ENCODE peak calls at places on chromosomes 12 and 14, in nine cellular contexts. One of them, this sample, is unnamed.
A peak's percentile ranks its signal among the peaks of the same experiment; 100 is the strongest.

GRCh38 chr14:91229743-91230200 is 14.7 kb downstream of the GPR68 start:
- DNase-seq in gastrocnemius medialis: no peak
- DNase-seq in RWPE1: no peak
- DNase-seq in heart right ventricle: no peak
- DNase-seq in left ventricle myocardium inferior: no peak
- DNase-seq in PC-9: no peak
- DNase-seq in heart left ventricle: no peak
- DNase-seq in kidney: no peak
- DNase-seq in CD8-positive, alpha-beta T cell: peak; percentile 75
- DNase-seq in this sample: no peak

GRCh38 chr12:49983892-49984291 is 11.1 kb downstream of the AQP6 start:
- DNase-seq in gastrocnemius medialis: no peak
- DNase-seq in RWPE1: peak; percentile 68
- DNase-seq in heart right ventricle: no peak
- DNase-seq in left ventricle myocardium inferior: no peak
- DNase-seq in PC-9: no peak
- DNase-seq in heart left ventricle: no peak
- DNase-seq in kidney: no peak
- DNase-seq in CD8-positive, alpha-beta T cell: no peak
- DNase-seq in this sample: no peak

GRCh38 chr14:102517412-102518062 is 8.0 kb upstream of the ANKRD9 start:
- DNase-seq in gastrocnemius medialis: no peak
- DNase-seq in RWPE1: no peak
- DNase-seq in heart right ventricle: peak; percentile 27
- DNase-seq in left ventricle myocardium inferior: no peak
- DNase-seq in PC-9: no peak
- DNase-seq in heart left ventricle: peak; percentile 45
- DNase-seq in kidney: peak; percentile 82
- DNase-seq in CD8-positive, alpha-beta T cell: no peak
- DNase-seq in this sample: no peak

GRCh38 chr12:52280319-52280795 is 5.9 kb downstream of the KRT86 start:
- DNase-seq in gastrocnemius medialis: no peak
- DNase-seq in RWPE1: peak; percentile 93
- DNase-seq in heart right ventricle: no peak
- DNase-seq in left ventricle myocardium inferior: no peak
- DNase-seq in PC-9: peak; percentile 93
- DNase-seq in heart left ventricle: no peak
- DNase-seq in kidney: no peak
- DNase-seq in CD8-positive, alpha-beta T cell: no peak
- DNase-seq in this sample: peak; percentile 89

GRCh38 chr12:2268478-2269286 is 215.9 kb downstream of the CACNA1C start:
- DNase-seq in gastrocnemius medialis: no peak
- DNase-seq in RWPE1: peak; percentile 57
- DNase-seq in heart right ventricle: no peak
- DNase-seq in left ventricle myocardium inferior: no peak
- DNase-seq in PC-9: no peak
- DNase-seq in heart left ventricle: no peak
- DNase-seq in kidney: peak; percentile 63
- DNase-seq in CD8-positive, alpha-beta T cell: no peak
- DNase-seq in this sample: no peak

GRCh38 chr12:125683748-125684381 is 618.6 kb downstream of the AACS start:
- DNase-seq in gastrocnemius medialis: no peak
- DNase-seq in RWPE1: no peak
- DNase-seq in heart right ventricle: no peak
- DNase-seq in left ventricle myocardium inferior: no peak
- DNase-seq in PC-9: no peak
- DNase-seq in heart left ventricle: no peak
- DNase-seq in kidney: no peak
- DNase-seq in CD8-positive, alpha-beta T cell: no peak
- DNase-seq in this sample: peak; percentile 59

GRCh38 chr12:97921957-97922722 is 459.5 kb downstream of the RMST start:
- DNase-seq in gastrocnemius medialis: no peak
- DNase-seq in RWPE1: no peak
- DNase-seq in heart right ventricle: no peak
- DNase-seq in left ventricle myocardium inferior: no peak
- DNase-seq in PC-9: no peak
- DNase-seq in heart left ventricle: no peak
- DNase-seq in kidney: no peak
- DNase-seq in CD8-positive, alpha-beta T cell: no peak
- DNase-seq in this sample: no peak

GRCh38 chr14:72892879-72893635 is 844 bp downstream of the DPF3 start:
- DNase-seq in gastrocnemius medialis: no peak
- DNase-seq in RWPE1: peak; percentile 34
- DNase-seq in heart right ventricle: peak; percentile 39
- DNase-seq in left ventricle myocardium inferior: peak; percentile 26
- DNase-seq in PC-9: no peak
- DNase-seq in heart left ventricle: peak; percentile 49
- DNase-seq in kidney: peak; percentile 71
- DNase-seq in CD8-positive, alpha-beta T cell: no peak
- DNase-seq in this sample: peak; percentile 49

GRCh38 chr14:91231446-91231845 is 13.1 kb downstream of the GPR68 start:
- DNase-seq in gastrocnemius medialis: no peak
- DNase-seq in RWPE1: no peak
- DNase-seq in heart right ventricle: no peak
- DNase-seq in left ventricle myocardium inferior: no peak
- DNase-seq in PC-9: no peak
- DNase-seq in heart left ventricle: no peak
- DNase-seq in kidney: no peak
- DNase-seq in CD8-positive, alpha-beta T cell: no peak
- DNase-seq in this sample: no peak

DNA sequence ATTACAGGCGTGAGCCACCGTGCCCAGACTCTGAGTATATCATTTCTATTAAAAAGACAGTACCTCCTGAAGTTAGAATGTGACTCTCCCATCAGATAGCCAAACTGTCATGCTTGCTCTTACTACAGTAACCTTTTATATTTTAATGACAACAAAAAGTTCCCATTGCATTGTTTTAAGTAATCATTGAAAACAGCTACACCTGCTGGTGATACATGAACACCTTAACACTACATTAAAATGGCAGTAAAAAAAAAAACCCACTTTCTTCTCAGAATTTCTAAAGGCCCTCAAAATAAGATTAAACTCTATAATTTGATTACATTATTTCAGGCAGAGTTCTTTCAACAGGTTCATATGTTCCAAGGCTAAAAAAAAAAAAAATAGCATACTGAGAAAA is 76.7 kb downstream of the SH2B3 start:
- DNase-seq in gastrocnemius medialis: no peak
- DNase-seq in RWPE1: peak; percentile 8
- DNase-seq in heart right ventricle: no peak
- DNase-seq in left ventricle myocardium inferior: no peak
- DNase-seq in PC-9: no peak
- DNase-seq in heart left ventricle: no peak
- DNase-seq in kidney: no peak
- DNase-seq in CD8-positive, alpha-beta T cell: no peak
- DNase-seq in this sample: no peak
- TF ChIP-seq CTCF in gastrocnemius medialis: no peak
- TF ChIP-seq CTCF in RWPE1: peak; percentile 29
- TF ChIP-seq CTCF in heart right ventricle: peak; percentile 12
- TF ChIP-seq CTCF in left ventricle myocardium inferior: peak; percentile 37
- TF ChIP-seq CTCF in PC-9: peak; percentile 48
- TF ChIP-seq CTCF in heart left ventricle: peak; percentile 30
- TF ChIP-seq CTCF in kidney: no peak
- TF ChIP-seq CTCF in CD8-positive, alpha-beta T cell: peak; percentile 19
- TF ChIP-seq CTCF in this sample: no peak

GRCh38 chr12:95380997-95381786 is 92.8 kb upstream of the METAP2 start:
- DNase-seq in gastrocnemius medialis: no peak
- DNase-seq in RWPE1: no peak
- DNase-seq in heart right ventricle: no peak
- DNase-seq in left ventricle myocardium inferior: no peak
- DNase-seq in PC-9: no peak
- DNase-seq in heart left ventricle: no peak
- DNase-seq in kidney: no peak
- DNase-seq in CD8-positive, alpha-beta T cell: no peak
- DNase-seq in this sample: no peak

GRCh38 chr12:95384785-95385184 is 89.2 kb upstream of the METAP2 start:
- DNase-seq in gastrocnemius medialis: no peak
- DNase-seq in RWPE1: no peak
- DNase-seq in heart right ventricle: no peak
- DNase-seq in left ventricle myocardium inferior: no peak
- DNase-seq in PC-9: no peak
- DNase-seq in heart left ventricle: no peak
- DNase-seq in kidney: no peak
- DNase-seq in CD8-positive, alpha-beta T cell: no peak
- DNase-seq in this sample: no peak

GRCh38 chr12:95385646-95386045 is 88.3 kb upstream of the METAP2 start:
- DNase-seq in gastrocnemius medialis: peak; percentile 10
- DNase-seq in RWPE1: no peak
- DNase-seq in heart right ventricle: no peak
- DNase-seq in left ventricle myocardium inferior: no peak
- DNase-seq in PC-9: no peak
- DNase-seq in heart left ventricle: no peak
- DNase-seq in kidney: no peak
- DNase-seq in CD8-positive, alpha-beta T cell: no peak
- DNase-seq in this sample: no peak

GRCh38 chr12:95386056-95386455 is 87.9 kb upstream of the METAP2 start:
- DNase-seq in gastrocnemius medialis: no peak
- DNase-seq in RWPE1: no peak
- DNase-seq in heart right ventricle: no peak
- DNase-seq in left ventricle myocardium inferior: no peak
- DNase-seq in PC-9: no peak
- DNase-seq in heart left ventricle: no peak
- DNase-seq in kidney: no peak
- DNase-seq in CD8-positive, alpha-beta T cell: no peak
- DNase-seq in this sample: no peak

GRCh38 chr12:95385246-95385645 is 88.7 kb upstream of the METAP2 start:
- DNase-seq in gastrocnemius medialis: peak; percentile 64
- DNase-seq in RWPE1: no peak
- DNase-seq in heart right ventricle: no peak
- DNase-seq in left ventricle myocardium inferior: peak; percentile 17
- DNase-seq in PC-9: no peak
- DNase-seq in heart left ventricle: peak; percentile 27
- DNase-seq in kidney: no peak
- DNase-seq in CD8-positive, alpha-beta T cell: no peak
- DNase-seq in this sample: no peak
- H3K27ac ChIP-seq in gastrocnemius medialis: peak overlapping the region; percentile 92
- H3K27ac ChIP-seq in RWPE1: no peak overlapping the region
- H3K27ac ChIP-seq in heart right ventricle: peak overlapping the region; percentile 85
- H3K27ac ChIP-seq in left ventricle myocardium inferior: peak overlapping the region; percentile 79
- H3K27ac ChIP-seq in PC-9: no peak overlapping the region
- H3K27ac ChIP-seq in heart left ventricle: peak overlapping the region; percentile 81
- H3K27ac ChIP-seq in kidney: no peak overlapping the region
- H3K27ac ChIP-seq in CD8-positive, alpha-beta T cell: no peak overlapping the region
- H3K27ac ChIP-seq in this sample: peak overlapping the region; percentile 67

GRCh38 chr14:54488318-54488645 is 498 bp downstream of the GMFB start:
- DNase-seq in gastrocnemius medialis: no peak
- DNase-seq in RWPE1: peak; percentile 35
- DNase-seq in heart right ventricle: no peak
- DNase-seq in left ventricle myocardium inferior: no peak
- DNase-seq in PC-9: no peak
- DNase-seq in heart left ventricle: no peak
- DNase-seq in kidney: no peak
- DNase-seq in CD8-positive, alpha-beta T cell: no peak
- DNase-seq in this sample: no peak
- TF ChIP-seq CTCF in gastrocnemius medialis: no peak
- TF ChIP-seq CTCF in RWPE1: no peak
- TF ChIP-seq CTCF in heart right ventricle: no peak
- TF ChIP-seq CTCF in left ventricle myocardium inferior: no peak
- TF ChIP-seq CTCF in PC-9: peak; percentile 30
- TF ChIP-seq CTCF in heart left ventricle: no peak
- TF ChIP-seq CTCF in kidney: no peak
- TF ChIP-seq CTCF in CD8-positive, alpha-beta T cell: no peak
- TF ChIP-seq CTCF in this sample: no peak

DNA sequence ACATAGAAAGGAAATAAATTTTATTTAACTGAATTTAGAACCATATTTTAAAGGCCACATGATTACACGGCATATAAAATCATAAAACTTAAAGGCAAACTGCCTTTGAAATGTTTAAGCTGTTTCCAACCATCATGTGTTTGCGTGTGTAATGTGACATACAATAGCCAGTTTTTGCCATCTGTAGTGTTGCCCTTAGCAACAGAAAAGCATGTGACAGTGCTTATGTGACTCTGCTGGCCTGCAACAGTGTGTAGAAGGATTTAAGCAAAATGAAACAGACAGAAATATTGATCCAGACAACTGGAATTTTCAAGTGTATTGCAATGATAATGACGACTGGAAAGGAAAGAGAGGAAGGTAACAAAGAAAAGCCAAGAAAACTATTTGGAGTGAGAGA is 49.5 kb downstream of the TSPAN19 start:
- DNase-seq in gastrocnemius medialis: no peak
- DNase-seq in RWPE1: no peak
- DNase-seq in heart right ventricle: no peak
- DNase-seq in left ventricle myocardium inferior: no peak
- DNase-seq in PC-9: no peak
- DNase-seq in heart left ventricle: no peak
- DNase-seq in kidney: no peak
- DNase-seq in CD8-positive, alpha-beta T cell: no peak
- DNase-seq in this sample: no peak
- H3K27ac ChIP-seq in gastrocnemius medialis: no peak overlapping the region
- H3K27ac ChIP-seq in RWPE1: no peak overlapping the region
- H3K27ac ChIP-seq in heart right ventricle: no peak overlapping the region
- H3K27ac ChIP-seq in left ventricle myocardium inferior: no peak overlapping the region
- H3K27ac ChIP-seq in PC-9: no peak overlapping the region
- H3K27ac ChIP-seq in heart left ventricle: no peak overlapping the region
- H3K27ac ChIP-seq in kidney: no peak overlapping the region
- H3K27ac ChIP-seq in CD8-positive, alpha-beta T cell: no peak overlapping the region
- H3K27ac ChIP-seq in this sample: no peak overlapping the region

GRCh38 chr12:122874081-122874480 is 21.8 kb downstream of the VPS37B start:
- DNase-seq in gastrocnemius medialis: no peak
- DNase-seq in RWPE1: no peak
- DNase-seq in heart right ventricle: no peak
- DNase-seq in left ventricle myocardium inferior: no peak
- DNase-seq in PC-9: no peak
- DNase-seq in heart left ventricle: no peak
- DNase-seq in kidney: peak; percentile 43
- DNase-seq in CD8-positive, alpha-beta T cell: peak; percentile 62
- DNase-seq in this sample: no peak
- TF ChIP-seq CTCF in gastrocnemius medialis: no peak
- TF ChIP-seq CTCF in RWPE1: no peak
- TF ChIP-seq CTCF in heart right ventricle: no peak
- TF ChIP-seq CTCF in left ventricle myocardium inferior: no peak
- TF ChIP-seq CTCF in PC-9: no peak
- TF ChIP-seq CTCF in heart left ventricle: no peak
- TF ChIP-seq CTCF in kidney: no peak
- TF ChIP-seq CTCF in CD8-positive, alpha-beta T cell: no peak
- TF ChIP-seq CTCF in this sample: no peak

GRCh38 chr14:99407416-99407815 is 73.2 kb downstream of the SETD3 start:
- DNase-seq in gastrocnemius medialis: no peak
- DNase-seq in RWPE1: no peak
- DNase-seq in heart right ventricle: no peak
- DNase-seq in left ventricle myocardium inferior: no peak
- DNase-seq in PC-9: no peak
- DNase-seq in heart left ventricle: no peak
- DNase-seq in kidney: peak; percentile 48
- DNase-seq in CD8-positive, alpha-beta T cell: no peak
- DNase-seq in this sample: no peak
- H3K27ac ChIP-seq in gastrocnemius medialis: no peak overlapping the region
- H3K27ac ChIP-seq in RWPE1: no peak overlapping the region
- H3K27ac ChIP-seq in heart right ventricle: no peak overlapping the region
- H3K27ac ChIP-seq in left ventricle myocardium inferior: no peak overlapping the region
- H3K27ac ChIP-seq in PC-9: no peak overlapping the region
- H3K27ac ChIP-seq in heart left ventricle: no peak overlapping the region
- H3K27ac ChIP-seq in kidney: no peak overlapping the region
- H3K27ac ChIP-seq in CD8-positive, alpha-beta T cell: no peak overlapping the region
- H3K27ac ChIP-seq in this sample: peak overlapping the region; percentile 61

GRCh38 chr12:68786929-68787328 is 21.0 kb upstream of the MDM2 start:
- DNase-seq in gastrocnemius medialis: no peak
- DNase-seq in RWPE1: no peak
- DNase-seq in heart right ventricle: no peak
- DNase-seq in left ventricle myocardium inferior: no peak
- DNase-seq in PC-9: no peak
- DNase-seq in heart left ventricle: no peak
- DNase-seq in kidney: no peak
- DNase-seq in CD8-positive, alpha-beta T cell: no peak
- DNase-seq in this sample: no peak
- TF ChIP-seq CTCF in gastrocnemius medialis: no peak
- TF ChIP-seq CTCF in RWPE1: no peak
- TF ChIP-seq CTCF in heart right ventricle: no peak
- TF ChIP-seq CTCF in left ventricle myocardium inferior: no peak
- TF ChIP-seq CTCF in PC-9: no peak
- TF ChIP-seq CTCF in heart left ventricle: no peak
- TF ChIP-seq CTCF in kidney: no peak
- TF ChIP-seq CTCF in CD8-positive, alpha-beta T cell: no peak
- TF ChIP-seq CTCF in this sample: no peak

This sample was measured in lower lobe of right lung.